ENCODE peak calls at places on chromosome 10, in seven cellular contexts. K is CD8-positive, alpha-beta T cell; C is cardiac muscle cell; F is fibroblast of pulmonary artery; I is foreskin fibroblast; V is PC-9; H is MM.1S. J is an unnamed sample.

GRCh38 chr10:110841767-110842267 is 29.9 kb upstream of the PDCD4 start:
- DNase-seq in I (no peak), C (no peak), K (no peak), F (no peak), V (no peak), H (peak), J (no peak)

GRCh38 chr10:62456611-62457101 is 82.5 kb downstream of the ZNF365 start:
- DNase-seq in H (peak), V (no peak), I (peak), F (no peak), C (no peak), K (no peak), J (no peak)

GRCh38 chr10:20004087-20004523 is 187.9 kb downstream of the PLXDC2 start:
- DNase-seq in V (no peak), K (no peak), I (no peak), F (peak), C (peak), H (peak), J (peak)

GRCh38 chr10:104035107-104035816 is 50.4 kb downstream of the COL17A1 start:
- DNase-seq in V (no peak), F (no peak), H (no peak), K (no peak), C (no peak), I (no peak), J (no peak)

GRCh38 chr10:132677096-132677904 is 108.6 kb downstream of the NKX6-2 start:
- DNase-seq in C (no peak), I (no peak), H (no peak), K (no peak), V (no peak), F (no peak), J (no peak)

GRCh38 chr10:117519895-117520294 is 22.7 kb upstream of the EMX2 start:
- DNase-seq in K (no peak), I (no peak), C (no peak), V (no peak), H (no peak), F (no peak), J (no peak)

GRCh38 chr10:36801660-36802059 is 323.7 kb upstream of the ANKRD30A start:
- DNase-seq in K (no peak), F (no peak), V (no peak), I (no peak), C (no peak), H (no peak), J (peak)

GRCh38 chr10:117718970-117719369 is 176.4 kb downstream of the EMX2 start:
- DNase-seq in H (no peak), C (no peak), F (no peak), K (no peak), V (no peak), I (no peak), J (no peak)

GRCh38 chr10:101767966-101768790 is 7.7 kb downstream of the FGF8 start:
- DNase-seq in F (no peak), K (no peak), I (no peak), H (no peak), V (no peak), C (no peak), J (no peak)

GRCh38 chr10:84567133-84567532 is 238.7 kb downstream of the CCSER2 start:
- DNase-seq in H (no peak), I (no peak), V (no peak), C (no peak), F (no peak), K (no peak), J (no peak)

GRCh38 chr10:13518076-13518692 is 10.6 kb downstream of the BEND7 start:
- DNase-seq in F (peak), V (no peak), K (no peak), H (no peak), C (peak), I (peak), J (peak)

GRCh38 chr10:88810196-88810961 is 7.8 kb downstream of the LIPM start:
- DNase-seq in V (peak), K (no peak), H (peak), I (peak), F (peak), C (peak), J (peak)

GRCh38 chr10:110414563-110415309 is 83.0 kb upstream of the DUSP5 start:
- DNase-seq in I (no peak), C (peak), F (peak), H (peak), K (peak), V (peak), J (no peak)

GRCh38 chr10:19713800-19714525 is 102.3 kb upstream of the PLXDC2 start:
- DNase-seq in H (no peak), C (peak), V (no peak), K (no peak), F (no peak), I (no peak), J (no peak)

GRCh38 chr10:122087436-122087835 is 98.5 kb downstream of the TACC2 start:
- DNase-seq in K (no peak), V (no peak), F (no peak), C (no peak), H (no peak), I (no peak), J (no peak)

GRCh38 chr10:4512557-4513286 is 313.3 kb upstream of the AKR1E2 start:
- DNase-seq in V (no peak), H (no peak), F (peak), K (no peak), I (peak), C (peak), J (peak)

GRCh38 chr10:113533801-113534200 is 19.1 kb upstream of the HABP2 start:
- DNase-seq in I (no peak), K (no peak), H (no peak), C (no peak), V (no peak), F (no peak), J (no peak)

GRCh38 chr10:84743483-84743882 is 415.1 kb downstream of the CCSER2 start:
- DNase-seq in K (no peak), F (peak), V (no peak), I (no peak), C (no peak), H (peak), J (no peak)

GRCh38 chr10:129474642-129475041 is 7.6 kb downstream of the MGMT start:
- DNase-seq in K (no peak), I (no peak), V (no peak), H (no peak), C (no peak), F (no peak), J (no peak)
- TF ChIP-seq CTCF in K (no peak), I (no peak), V (no peak), H (no peak), C (no peak), F (no peak), J (no peak)

DNA sequence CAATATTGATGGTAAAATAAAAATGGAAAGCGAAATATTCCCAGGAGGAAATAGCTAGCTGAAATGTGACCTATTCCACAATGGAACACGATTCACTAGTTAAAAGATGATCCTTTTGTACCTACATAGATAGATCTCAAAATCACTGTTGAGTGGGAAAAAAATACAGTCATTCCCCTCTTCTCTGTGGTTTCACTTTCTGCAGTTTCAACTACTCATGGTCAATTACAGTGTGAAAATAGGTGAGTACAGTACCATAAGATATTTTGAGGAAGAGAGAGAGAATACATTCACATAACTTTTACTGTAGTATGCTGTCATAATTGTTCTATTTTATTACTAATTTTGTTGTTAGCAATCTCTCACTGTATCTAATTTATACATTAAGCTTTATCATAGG is 56.0 kb upstream of the COL13A1 start:
- DNase-seq in H (peak), I (no peak), F (no peak), K (no peak), C (no peak), V (no peak), J (no peak)
- H3K4me3 ChIP-seq in H (peak), I (no peak), F (no peak), K (no peak), C (no peak), V (no peak), J (no peak)

DNA sequence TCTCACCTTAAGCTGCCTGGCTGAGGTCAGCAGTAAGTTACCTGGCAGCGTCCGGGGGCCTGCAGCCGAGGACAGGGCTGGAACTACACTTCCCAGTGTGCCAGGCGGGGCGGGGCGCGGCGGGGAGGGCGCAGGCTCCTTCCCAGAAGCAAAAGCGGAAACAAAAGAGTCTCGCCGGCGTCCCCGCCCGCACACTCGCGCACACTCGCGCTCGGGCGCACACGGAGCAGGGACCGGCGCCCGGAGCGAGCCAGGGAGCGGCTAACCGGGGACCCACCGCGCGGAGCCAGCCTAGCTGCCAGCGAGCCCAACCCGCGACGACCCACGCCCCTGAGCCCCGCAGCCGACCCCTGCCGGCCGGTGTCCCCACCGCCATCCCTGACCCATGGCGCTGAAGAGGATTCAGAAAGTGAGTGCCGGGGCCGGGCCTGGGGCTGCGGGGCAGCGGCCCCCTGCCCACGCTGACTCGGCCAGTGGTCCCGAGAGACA is at the start of gene UBE2D1:
- DNase-seq in I (peak), F (peak), V (peak), K (peak), H (peak), C (peak), J (peak)
- TF ChIP-seq CTCF in I (peak), F (no peak), V (no peak), K (no peak), H (no peak), C (peak), J (peak)

GRCh38 chr10:124415210-124415609 is 3.5 kb downstream of the OAT start:
- DNase-seq in C (no peak), I (no peak), V (no peak), F (no peak), H (no peak), K (no peak), J (no peak)
- H3K4me3 ChIP-seq in C (no peak), I (no peak), V (no peak), F (no peak), H (no peak), K (no peak), J (no peak)

GRCh38 chr10:29925771-29926345 is 133.5 kb downstream of the JCAD start:
- DNase-seq in V (no peak), I (no peak), F (no peak), C (no peak), H (no peak), K (no peak), J (no peak)

GRCh38 chr10:29929006-29929405 is 130.4 kb downstream of the JCAD start:
- DNase-seq in C (no peak), V (no peak), I (no peak), H (no peak), F (no peak), K (no peak), J (no peak)

GRCh38 chr10:29924436-29924835 is 134.9 kb downstream of the JCAD start:
- DNase-seq in F (no peak), K (no peak), V (no peak), C (no peak), H (no peak), I (no peak), J (no peak)

GRCh38 chr10:29923416-29923970 is 135.9 kb downstream of the JCAD start:
- DNase-seq in F (no peak), V (no peak), I (no peak), H (no peak), C (no peak), K (no peak), J (no peak)

GRCh38 chr10:29926649-29927048 is 132.7 kb downstream of the JCAD start:
- DNase-seq in K (no peak), F (peak), V (no peak), I (peak), H (no peak), C (peak), J (peak)
- TF ChIP-seq CTCF in K (no peak), F (peak), V (peak), I (peak), H (no peak), C (peak), J (peak)

DNA sequence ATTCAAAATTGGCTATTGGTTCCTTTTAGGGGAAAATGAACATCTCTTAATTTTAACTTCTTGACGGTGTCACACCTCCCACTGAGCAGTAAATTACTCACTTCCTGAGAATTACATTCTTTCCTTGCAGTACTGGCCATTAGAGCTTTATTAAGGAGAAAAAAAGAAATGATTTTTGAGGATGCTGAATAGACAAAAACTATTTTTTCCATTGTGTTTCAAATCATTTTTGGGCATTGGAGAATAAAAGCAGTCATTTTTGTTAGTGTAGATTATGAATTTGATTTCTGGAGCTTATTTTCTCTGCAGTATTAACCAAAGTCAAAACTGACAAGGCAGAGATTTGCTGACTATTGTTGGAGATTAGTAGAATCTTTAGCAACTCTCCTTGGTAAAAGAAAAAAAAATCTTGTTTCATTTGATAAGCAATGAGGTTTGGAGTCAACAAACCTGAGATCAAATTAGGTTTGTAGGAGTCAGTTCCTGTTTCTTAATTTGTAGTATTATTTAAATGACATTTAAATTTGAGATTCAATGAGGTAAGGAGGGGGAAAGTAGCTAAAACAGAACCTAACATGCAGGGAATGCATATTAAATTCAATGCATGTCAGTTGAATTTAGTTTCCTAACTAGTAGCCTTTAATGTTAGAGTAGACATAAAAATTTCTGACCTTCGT is 70.6 kb downstream of the AP3M1 start:
- DNase-seq in H (no peak), C (peak), I (peak), K (no peak), V (peak), F (peak), J (peak)
- H3K4me3 ChIP-seq in H (no peak), C (no peak), I (no peak), K (no peak), V (no peak), F (no peak), J (no peak)

GRCh38 chr10:75466886-75467285 is 35.5 kb downstream of the LRMDA start:
- DNase-seq in F (no peak), K (no peak), V (no peak), H (no peak), I (peak), C (no peak), J (no peak)

GRCh38 chr10:75469018-75469616 is 37.7 kb downstream of the LRMDA start:
- DNase-seq in V (peak), H (no peak), K (no peak), F (peak), I (peak), C (peak), J (peak)

GRCh38 chr10:75466016-75466415 is 34.6 kb downstream of the LRMDA start:
- DNase-seq in F (no peak), C (peak), H (no peak), K (no peak), V (no peak), I (no peak), J (no peak)

GRCh38 chr10:75470901-75471300 is 39.5 kb downstream of the LRMDA start:
- DNase-seq in K (no peak), I (peak), C (peak), H (no peak), F (no peak), V (no peak), J (no peak)

DNA sequence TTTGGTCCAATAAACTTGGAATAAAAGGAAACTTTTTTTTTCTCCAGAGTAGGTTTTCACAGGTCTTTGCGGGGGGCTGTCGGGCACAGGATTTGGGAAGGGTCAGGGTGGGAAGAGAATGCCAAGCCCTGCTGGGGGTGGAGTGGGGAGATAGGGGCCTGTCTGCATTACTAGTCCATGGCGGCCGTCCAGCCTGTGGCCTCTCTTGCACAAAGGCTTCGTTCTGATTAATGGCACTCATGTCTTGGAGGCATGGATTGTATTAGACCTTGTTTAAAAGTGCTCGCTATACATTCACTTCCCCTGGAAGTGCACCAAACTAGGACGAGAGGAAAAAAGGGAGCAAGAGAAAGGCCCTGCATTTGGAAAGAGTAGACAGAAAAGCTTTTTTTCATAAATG is 37.2 kb downstream of the LRMDA start:
- DNase-seq in I (no peak), K (no peak), H (no peak), V (no peak), C (no peak), F (no peak), J (no peak)
- TF ChIP-seq CTCF in I (no peak), K (no peak), H (no peak), V (no peak), C (no peak), F (no peak), J (no peak)

GRCh38 chr10:59750155-59750945 is 2.9 kb downstream of the MRLN start:
- DNase-seq in I (peak), C (peak), K (no peak), F (peak), V (no peak), H (no peak), J (no peak)
- H3K4me3 ChIP-seq in I (no peak), C (no peak), K (no peak), F (no peak), V (no peak), H (no peak), J (no peak)

J was measured in astrocyte of the spinal cord.